ENCODE peak calls at places on chromosomes 1 and 21, in ten cellular contexts. One of them, this sample, is unnamed.

GRCh38 chr1:151368000-151368744 is 4.3 kb downstream of the SELENBP1 start:
- DNase-seq in neural progenitor cell: no peak
- DNase-seq in HCT116: no peak
- DNase-seq in thoracic aorta: no peak
- DNase-seq in tibial nerve: no peak
- DNase-seq in GM20000: no peak
- DNase-seq in BJ: no peak
- DNase-seq in upper lobe of right lung: no peak
- DNase-seq in brain microvascular endothelial cell: no peak
- DNase-seq in nephron progenitor cell: no peak
- DNase-seq in this sample: no peak

GRCh38 chr21:28237661-28238060 is 755.0 kb downstream of the LTN1 start:
- DNase-seq in neural progenitor cell: no peak
- DNase-seq in HCT116: no peak
- DNase-seq in thoracic aorta: no peak
- DNase-seq in tibial nerve: no peak
- DNase-seq in GM20000: no peak
- DNase-seq in BJ: no peak
- DNase-seq in upper lobe of right lung: no peak
- DNase-seq in brain microvascular endothelial cell: no peak
- DNase-seq in nephron progenitor cell: no peak
- DNase-seq in this sample: no peak

GRCh38 chr1:116748272-116748671 is 6.0 kb upstream of the CD2 start:
- DNase-seq in neural progenitor cell: peak
- DNase-seq in HCT116: no peak
- DNase-seq in thoracic aorta: no peak
- DNase-seq in tibial nerve: no peak
- DNase-seq in GM20000: no peak
- DNase-seq in BJ: no peak
- DNase-seq in upper lobe of right lung: no peak
- DNase-seq in brain microvascular endothelial cell: no peak
- DNase-seq in nephron progenitor cell: no peak
- DNase-seq in this sample: no peak

GRCh38 chr1:192475329-192475728 is 100.2 kb upstream of the RGS1 start:
- DNase-seq in neural progenitor cell: no peak
- DNase-seq in HCT116: no peak
- DNase-seq in thoracic aorta: no peak
- DNase-seq in tibial nerve: no peak
- DNase-seq in GM20000: no peak
- DNase-seq in BJ: no peak
- DNase-seq in upper lobe of right lung: no peak
- DNase-seq in brain microvascular endothelial cell: no peak
- DNase-seq in nephron progenitor cell: no peak
- DNase-seq in this sample: no peak

GRCh38 chr21:45317401-45318145 is 29.9 kb upstream of the POFUT2 start:
- DNase-seq in neural progenitor cell: no peak
- DNase-seq in HCT116: peak
- DNase-seq in thoracic aorta: no peak
- DNase-seq in tibial nerve: no peak
- DNase-seq in GM20000: no peak
- DNase-seq in BJ: peak
- DNase-seq in upper lobe of right lung: peak
- DNase-seq in brain microvascular endothelial cell: no peak
- DNase-seq in nephron progenitor cell: no peak
- DNase-seq in this sample: no peak

GRCh38 chr1:181469829-181470228 is 13.5 kb upstream of the CACNA1E start:
- DNase-seq in neural progenitor cell: no peak
- DNase-seq in HCT116: no peak
- DNase-seq in thoracic aorta: no peak
- DNase-seq in tibial nerve: no peak
- DNase-seq in GM20000: no peak
- DNase-seq in BJ: peak
- DNase-seq in upper lobe of right lung: no peak
- DNase-seq in brain microvascular endothelial cell: peak
- DNase-seq in nephron progenitor cell: no peak
- DNase-seq in this sample: no peak

GRCh38 chr1:94335950-94336349 is 82.2 kb upstream of the ABCD3 start:
- DNase-seq in neural progenitor cell: peak
- DNase-seq in HCT116: peak
- DNase-seq in thoracic aorta: no peak
- DNase-seq in tibial nerve: peak
- DNase-seq in GM20000: peak
- DNase-seq in BJ: peak
- DNase-seq in upper lobe of right lung: no peak
- DNase-seq in brain microvascular endothelial cell: peak
- DNase-seq in nephron progenitor cell: peak
- DNase-seq in this sample: no peak

GRCh38 chr1:161185732-161186311 is 8.5 kb upstream of the B4GALT3 start:
- DNase-seq in neural progenitor cell: no peak
- DNase-seq in HCT116: no peak
- DNase-seq in thoracic aorta: no peak
- DNase-seq in tibial nerve: no peak
- DNase-seq in GM20000: peak
- DNase-seq in BJ: no peak
- DNase-seq in upper lobe of right lung: peak
- DNase-seq in brain microvascular endothelial cell: no peak
- DNase-seq in nephron progenitor cell: no peak
- DNase-seq in this sample: no peak

GRCh38 chr1:59315529-59316433 is 18.9 kb downstream of the FGGY start:
- DNase-seq in neural progenitor cell: no peak
- DNase-seq in HCT116: no peak
- DNase-seq in thoracic aorta: no peak
- DNase-seq in tibial nerve: no peak
- DNase-seq in GM20000: no peak
- DNase-seq in BJ: no peak
- DNase-seq in upper lobe of right lung: no peak
- DNase-seq in brain microvascular endothelial cell: no peak
- DNase-seq in nephron progenitor cell: no peak
- DNase-seq in this sample: no peak

GRCh38 chr21:34875830-34876229 is 173.3 kb downstream of the RUNX1 start:
- DNase-seq in neural progenitor cell: no peak
- DNase-seq in HCT116: no peak
- DNase-seq in thoracic aorta: no peak
- DNase-seq in tibial nerve: no peak
- DNase-seq in GM20000: no peak
- DNase-seq in BJ: no peak
- DNase-seq in upper lobe of right lung: no peak
- DNase-seq in brain microvascular endothelial cell: no peak
- DNase-seq in nephron progenitor cell: no peak
- DNase-seq in this sample: no peak

GRCh38 chr1:14791611-14792010 is 193.1 kb downstream of the KAZN start:
- DNase-seq in neural progenitor cell: no peak
- DNase-seq in HCT116: no peak
- DNase-seq in thoracic aorta: no peak
- DNase-seq in tibial nerve: no peak
- DNase-seq in GM20000: no peak
- DNase-seq in BJ: no peak
- DNase-seq in upper lobe of right lung: no peak
- DNase-seq in brain microvascular endothelial cell: no peak
- DNase-seq in nephron progenitor cell: no peak
- DNase-seq in this sample: no peak

GRCh38 chr1:150154143-150154542 is 4.4 kb downstream of the PLEKHO1 start:
- DNase-seq in neural progenitor cell: no peak
- DNase-seq in HCT116: no peak
- DNase-seq in thoracic aorta: no peak
- DNase-seq in tibial nerve: no peak
- DNase-seq in GM20000: no peak
- DNase-seq in BJ: no peak
- DNase-seq in upper lobe of right lung: no peak
- DNase-seq in brain microvascular endothelial cell: no peak
- DNase-seq in nephron progenitor cell: no peak
- DNase-seq in this sample: no peak

GRCh38 chr1:165114022-165114888 is 242.3 kb downstream of the LMX1A start:
- DNase-seq in neural progenitor cell: peak
- DNase-seq in HCT116: peak
- DNase-seq in thoracic aorta: no peak
- DNase-seq in tibial nerve: peak
- DNase-seq in GM20000: peak
- DNase-seq in BJ: no peak
- DNase-seq in upper lobe of right lung: no peak
- DNase-seq in brain microvascular endothelial cell: peak
- DNase-seq in nephron progenitor cell: peak
- DNase-seq in this sample: peak

DNA sequence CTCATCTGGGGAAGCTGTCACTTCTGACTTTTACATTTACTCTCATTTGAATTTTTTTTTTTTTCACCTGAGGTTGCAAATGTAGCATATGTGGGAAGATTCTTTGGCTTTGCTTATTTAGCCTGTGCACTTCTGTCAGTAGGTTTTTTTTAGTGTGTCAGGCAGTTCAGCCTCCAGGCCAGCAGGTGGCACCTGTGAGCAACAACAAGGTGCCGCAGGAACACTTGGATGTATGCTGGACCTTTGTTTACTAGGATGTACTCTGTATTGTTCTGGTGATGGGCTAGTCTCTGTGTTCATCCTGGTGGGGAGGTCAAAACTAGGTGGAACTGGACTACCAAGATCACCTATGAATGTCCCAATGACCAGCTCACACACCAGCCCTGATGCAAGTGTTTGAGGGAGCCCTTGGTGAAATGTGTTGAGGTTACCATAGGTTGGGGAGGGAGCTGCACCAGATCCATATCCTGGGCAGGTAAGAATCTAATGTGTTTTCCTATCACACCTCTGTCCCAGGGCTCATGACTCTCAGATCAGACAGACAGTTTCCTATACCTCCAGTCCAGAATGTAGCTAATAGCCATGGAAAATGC is 618.2 kb downstream of the BRINP3 start:
- DNase-seq in neural progenitor cell: peak
- DNase-seq in HCT116: peak
- DNase-seq in thoracic aorta: no peak
- DNase-seq in tibial nerve: no peak
- DNase-seq in GM20000: peak
- DNase-seq in BJ: no peak
- DNase-seq in upper lobe of right lung: no peak
- DNase-seq in brain microvascular endothelial cell: no peak
- DNase-seq in nephron progenitor cell: peak
- DNase-seq in this sample: no peak
- TF ChIP-seq CTCF in neural progenitor cell: peak
- TF ChIP-seq CTCF in HCT116: no peak
- TF ChIP-seq CTCF in thoracic aorta: no peak
- TF ChIP-seq CTCF in tibial nerve: peak
- TF ChIP-seq CTCF in GM20000: peak
- TF ChIP-seq CTCF in BJ: peak
- TF ChIP-seq CTCF in upper lobe of right lung: peak
- TF ChIP-seq CTCF in brain microvascular endothelial cell: peak
- TF ChIP-seq CTCF in nephron progenitor cell: peak
- TF ChIP-seq CTCF in this sample: no peak

DNA sequence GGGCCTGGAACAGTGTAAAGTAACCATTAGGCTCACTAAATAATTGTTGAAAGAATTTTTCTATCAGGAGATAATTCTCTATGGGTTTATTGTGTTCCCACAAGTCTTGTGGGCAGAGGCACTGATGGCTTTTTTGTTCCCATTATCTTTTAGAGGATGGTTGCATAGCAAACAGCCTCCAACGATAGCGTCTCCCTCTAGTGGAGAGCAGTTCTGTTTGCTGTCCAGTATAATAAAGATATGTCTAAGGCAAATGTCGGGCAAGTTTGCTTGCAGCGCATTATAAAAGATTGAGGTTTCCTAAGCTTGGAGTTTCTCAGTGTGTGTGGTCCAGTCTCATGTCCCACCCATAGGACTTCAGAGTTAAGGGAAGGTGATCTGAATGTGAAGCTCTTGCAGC is 1.3 kb upstream of the SLC6A17 start:
- DNase-seq in neural progenitor cell: peak
- DNase-seq in HCT116: peak
- DNase-seq in thoracic aorta: no peak
- DNase-seq in tibial nerve: no peak
- DNase-seq in GM20000: no peak
- DNase-seq in BJ: no peak
- DNase-seq in upper lobe of right lung: no peak
- DNase-seq in brain microvascular endothelial cell: no peak
- DNase-seq in nephron progenitor cell: no peak
- DNase-seq in this sample: no peak
- TF ChIP-seq CTCF in neural progenitor cell: peak
- TF ChIP-seq CTCF in HCT116: peak
- TF ChIP-seq CTCF in thoracic aorta: no peak
- TF ChIP-seq CTCF in tibial nerve: no peak
- TF ChIP-seq CTCF in GM20000: peak
- TF ChIP-seq CTCF in BJ: peak
- TF ChIP-seq CTCF in upper lobe of right lung: no peak
- TF ChIP-seq CTCF in brain microvascular endothelial cell: peak
- TF ChIP-seq CTCF in nephron progenitor cell: peak
- TF ChIP-seq CTCF in this sample: no peak

DNA sequence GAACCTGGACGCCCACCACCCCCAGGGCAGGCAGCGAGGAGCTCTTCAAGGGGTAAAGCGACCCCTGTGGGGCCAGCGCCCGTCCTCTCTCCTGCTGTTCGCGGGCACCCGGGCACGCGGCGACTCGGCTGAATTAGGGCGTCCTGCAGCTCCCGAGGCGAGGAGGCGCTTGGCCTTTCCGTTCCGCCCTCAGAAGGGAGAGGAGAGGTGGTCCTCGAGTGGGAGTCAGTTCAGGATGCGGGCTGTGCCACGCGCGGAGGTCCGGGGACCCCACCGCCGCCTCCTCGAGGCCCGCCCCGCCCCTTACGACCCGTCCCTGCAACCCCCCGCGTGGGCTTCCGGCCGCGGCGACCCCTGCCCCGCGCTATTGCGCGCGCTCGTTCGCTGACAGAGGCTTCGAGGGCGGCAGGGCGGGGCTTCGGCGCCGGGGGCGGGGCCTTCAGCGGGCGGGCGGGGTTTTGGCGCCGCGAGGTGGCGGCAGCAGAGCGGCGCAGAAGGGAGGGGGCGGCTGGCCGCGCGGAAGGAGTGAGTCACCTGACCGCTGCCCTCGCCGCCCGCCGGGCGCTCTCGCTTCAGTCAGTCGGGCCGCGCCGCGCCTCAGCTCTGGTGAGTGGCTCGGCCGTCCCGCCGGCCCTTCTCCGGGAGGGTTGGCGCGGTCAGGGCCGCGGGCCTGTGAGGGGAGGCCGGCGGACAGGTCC is at the start of gene BACH1:
- DNase-seq in neural progenitor cell: peak
- DNase-seq in HCT116: peak
- DNase-seq in thoracic aorta: peak
- DNase-seq in tibial nerve: peak
- DNase-seq in GM20000: peak
- DNase-seq in BJ: no peak
- DNase-seq in upper lobe of right lung: peak
- DNase-seq in brain microvascular endothelial cell: peak
- DNase-seq in nephron progenitor cell: peak
- DNase-seq in this sample: peak
- TF ChIP-seq CTCF in neural progenitor cell: peak
- TF ChIP-seq CTCF in HCT116: no peak
- TF ChIP-seq CTCF in thoracic aorta: peak
- TF ChIP-seq CTCF in tibial nerve: peak
- TF ChIP-seq CTCF in GM20000: peak
- TF ChIP-seq CTCF in BJ: peak
- TF ChIP-seq CTCF in upper lobe of right lung: peak
- TF ChIP-seq CTCF in brain microvascular endothelial cell: peak
- TF ChIP-seq CTCF in nephron progenitor cell: no peak
- TF ChIP-seq CTCF in this sample: no peak

DNA sequence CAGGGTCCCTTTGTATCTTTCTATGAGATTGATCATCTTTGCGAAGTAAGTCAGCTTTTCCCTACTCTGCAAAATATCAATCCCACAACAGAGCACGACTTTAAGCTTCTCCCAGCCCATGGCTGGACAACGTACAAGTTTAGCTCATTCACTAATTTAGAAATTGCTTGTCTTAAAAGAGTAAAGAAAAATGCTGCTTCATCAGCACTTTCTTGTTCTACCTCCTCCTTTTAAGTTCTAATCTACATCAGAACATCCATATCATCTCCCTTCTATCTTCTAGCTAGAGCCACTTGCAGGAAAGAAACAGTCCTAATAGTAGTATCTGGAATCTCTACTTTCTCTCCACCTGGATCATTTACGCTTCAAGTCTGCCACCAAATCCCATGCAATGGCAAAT is 441.2 kb upstream of the ESRRG start:
- DNase-seq in neural progenitor cell: no peak
- DNase-seq in HCT116: no peak
- DNase-seq in thoracic aorta: no peak
- DNase-seq in tibial nerve: no peak
- DNase-seq in GM20000: no peak
- DNase-seq in BJ: no peak
- DNase-seq in upper lobe of right lung: no peak
- DNase-seq in brain microvascular endothelial cell: no peak
- DNase-seq in nephron progenitor cell: no peak
- DNase-seq in this sample: no peak
- TF ChIP-seq CTCF in neural progenitor cell: no peak
- TF ChIP-seq CTCF in HCT116: no peak
- TF ChIP-seq CTCF in thoracic aorta: no peak
- TF ChIP-seq CTCF in tibial nerve: no peak
- TF ChIP-seq CTCF in GM20000: no peak
- TF ChIP-seq CTCF in BJ: no peak
- TF ChIP-seq CTCF in upper lobe of right lung: no peak
- TF ChIP-seq CTCF in brain microvascular endothelial cell: no peak
- TF ChIP-seq CTCF in nephron progenitor cell: no peak
- TF ChIP-seq CTCF in this sample: no peak